ENCODE peak calls at places on chromosomes 7 and 10, in nine cellular contexts. One of them, this sample, is unnamed.

GRCh38 chr10:100081075-100082001 is at the start of gene CPN1:
- DNase-seq in OCI-M1: no peak
- DNase-seq in GM06990: no peak
- DNase-seq in lower lobe of right lung: no peak
- DNase-seq in A549: no peak
- DNase-seq in left cardiac atrium: no peak
- DNase-seq in stimulated activated CD4-positive, alpha-beta T cell treated with anti-CD3 and anti-CD28 coated beads, Interleukin-2, amount 100 ng/mL, for 48 hours: no peak
- DNase-seq in T-cell: no peak
- DNase-seq in smooth muscle cell of the brain vasculature: no peak
- DNase-seq in this sample: no peak

GRCh38 chr7:133056370-133057238 is 25.3 kb downstream of the CHCHD3 start:
- DNase-seq in A549: no peak
- DNase-seq in smooth muscle cell of the brain vasculature: no peak
- DNase-seq in T-cell: no peak
- DNase-seq in lower lobe of right lung: no peak
- DNase-seq in left cardiac atrium: no peak
- DNase-seq in GM06990: no peak
- DNase-seq in OCI-M1: no peak
- DNase-seq in stimulated activated CD4-positive, alpha-beta T cell treated with anti-CD3 and anti-CD28 coated beads, Interleukin-2, amount 100 ng/mL, for 48 hours: no peak
- DNase-seq in this sample: no peak

GRCh38 chr7:5500777-5501350 is 77.2 kb upstream of the TNRC18 start:
- DNase-seq in OCI-M1: no peak
- DNase-seq in left cardiac atrium: no peak
- DNase-seq in stimulated activated CD4-positive, alpha-beta T cell treated with anti-CD3 and anti-CD28 coated beads, Interleukin-2, amount 100 ng/mL, for 48 hours: no peak
- DNase-seq in A549: no peak
- DNase-seq in T-cell: no peak
- DNase-seq in smooth muscle cell of the brain vasculature: no peak
- DNase-seq in lower lobe of right lung: no peak
- DNase-seq in GM06990: no peak
- DNase-seq in this sample: no peak

GRCh38 chr10:110334061-110334656 is 29.4 kb upstream of the SMNDC1 start:
- DNase-seq in lower lobe of right lung: no peak
- DNase-seq in smooth muscle cell of the brain vasculature: no peak
- DNase-seq in GM06990: no peak
- DNase-seq in stimulated activated CD4-positive, alpha-beta T cell treated with anti-CD3 and anti-CD28 coated beads, Interleukin-2, amount 100 ng/mL, for 48 hours: no peak
- DNase-seq in left cardiac atrium: no peak
- DNase-seq in A549: no peak
- DNase-seq in OCI-M1: no peak
- DNase-seq in T-cell: no peak
- DNase-seq in this sample: no peak

GRCh38 chr10:29712108-29712507 is 77.3 kb upstream of the SVIL start:
- DNase-seq in GM06990: no peak
- DNase-seq in smooth muscle cell of the brain vasculature: no peak
- DNase-seq in A549: no peak
- DNase-seq in lower lobe of right lung: no peak
- DNase-seq in OCI-M1: peak
- DNase-seq in left cardiac atrium: no peak
- DNase-seq in stimulated activated CD4-positive, alpha-beta T cell treated with anti-CD3 and anti-CD28 coated beads, Interleukin-2, amount 100 ng/mL, for 48 hours: no peak
- DNase-seq in T-cell: no peak
- DNase-seq in this sample: no peak

GRCh38 chr7:6640246-6640721 is 3.2 kb downstream of the ZNF316 start:
- DNase-seq in lower lobe of right lung: no peak
- DNase-seq in left cardiac atrium: peak
- DNase-seq in smooth muscle cell of the brain vasculature: no peak
- DNase-seq in GM06990: no peak
- DNase-seq in A549: no peak
- DNase-seq in T-cell: no peak
- DNase-seq in stimulated activated CD4-positive, alpha-beta T cell treated with anti-CD3 and anti-CD28 coated beads, Interleukin-2, amount 100 ng/mL, for 48 hours: no peak
- DNase-seq in OCI-M1: peak
- DNase-seq in this sample: no peak

GRCh38 chr7:93146036-93146435 is 2.1 kb downstream of the SAMD9L start:
- DNase-seq in left cardiac atrium: no peak
- DNase-seq in stimulated activated CD4-positive, alpha-beta T cell treated with anti-CD3 and anti-CD28 coated beads, Interleukin-2, amount 100 ng/mL, for 48 hours: no peak
- DNase-seq in T-cell: no peak
- DNase-seq in lower lobe of right lung: no peak
- DNase-seq in GM06990: no peak
- DNase-seq in A549: no peak
- DNase-seq in OCI-M1: peak
- DNase-seq in smooth muscle cell of the brain vasculature: no peak
- DNase-seq in this sample: no peak

GRCh38 chr10:3926268-3926667 is 141.3 kb upstream of the KLF6 start:
- DNase-seq in left cardiac atrium: no peak
- DNase-seq in A549: no peak
- DNase-seq in lower lobe of right lung: no peak
- DNase-seq in stimulated activated CD4-positive, alpha-beta T cell treated with anti-CD3 and anti-CD28 coated beads, Interleukin-2, amount 100 ng/mL, for 48 hours: no peak
- DNase-seq in smooth muscle cell of the brain vasculature: no peak
- DNase-seq in OCI-M1: peak
- DNase-seq in GM06990: no peak
- DNase-seq in T-cell: no peak
- DNase-seq in this sample: no peak

GRCh38 chr7:121275204-121275603 is 53.6 kb upstream of the WNT16 start:
- DNase-seq in smooth muscle cell of the brain vasculature: no peak
- DNase-seq in left cardiac atrium: no peak
- DNase-seq in OCI-M1: no peak
- DNase-seq in stimulated activated CD4-positive, alpha-beta T cell treated with anti-CD3 and anti-CD28 coated beads, Interleukin-2, amount 100 ng/mL, for 48 hours: no peak
- DNase-seq in A549: no peak
- DNase-seq in lower lobe of right lung: no peak
- DNase-seq in T-cell: no peak
- DNase-seq in GM06990: no peak
- DNase-seq in this sample: no peak

GRCh38 chr7:116177009-116177408 is 33.3 kb upstream of the TES start:
- DNase-seq in lower lobe of right lung: no peak
- DNase-seq in OCI-M1: no peak
- DNase-seq in A549: no peak
- DNase-seq in T-cell: no peak
- DNase-seq in stimulated activated CD4-positive, alpha-beta T cell treated with anti-CD3 and anti-CD28 coated beads, Interleukin-2, amount 100 ng/mL, for 48 hours: no peak
- DNase-seq in GM06990: no peak
- DNase-seq in left cardiac atrium: no peak
- DNase-seq in smooth muscle cell of the brain vasculature: peak
- DNase-seq in this sample: no peak

GRCh38 chr7:74083117-74083876 is at the start of gene LIMK1:
- DNase-seq in lower lobe of right lung: peak
- DNase-seq in stimulated activated CD4-positive, alpha-beta T cell treated with anti-CD3 and anti-CD28 coated beads, Interleukin-2, amount 100 ng/mL, for 48 hours: peak
- DNase-seq in A549: peak
- DNase-seq in OCI-M1: peak
- DNase-seq in T-cell: peak
- DNase-seq in smooth muscle cell of the brain vasculature: peak
- DNase-seq in GM06990: peak
- DNase-seq in left cardiac atrium: peak
- DNase-seq in this sample: peak

GRCh38 chr7:111741811-111742240 is 179.5 kb upstream of the IMMP2L start:
- DNase-seq in smooth muscle cell of the brain vasculature: no peak
- DNase-seq in T-cell: peak
- DNase-seq in GM06990: no peak
- DNase-seq in OCI-M1: peak
- DNase-seq in stimulated activated CD4-positive, alpha-beta T cell treated with anti-CD3 and anti-CD28 coated beads, Interleukin-2, amount 100 ng/mL, for 48 hours: peak
- DNase-seq in lower lobe of right lung: peak
- DNase-seq in A549: peak
- DNase-seq in left cardiac atrium: peak
- DNase-seq in this sample: peak

GRCh38 chr10:100650693-100651092 is 94.7 kb upstream of the PAX2 start:
- DNase-seq in T-cell: no peak
- DNase-seq in smooth muscle cell of the brain vasculature: no peak
- DNase-seq in stimulated activated CD4-positive, alpha-beta T cell treated with anti-CD3 and anti-CD28 coated beads, Interleukin-2, amount 100 ng/mL, for 48 hours: no peak
- DNase-seq in lower lobe of right lung: no peak
- DNase-seq in A549: no peak
- DNase-seq in left cardiac atrium: no peak
- DNase-seq in OCI-M1: no peak
- DNase-seq in GM06990: no peak
- DNase-seq in this sample: no peak

GRCh38 chr10:100327007-100327700 is 2.9 kb downstream of the PKD2L1 start:
- DNase-seq in OCI-M1: peak
- DNase-seq in A549: no peak
- DNase-seq in T-cell: no peak
- DNase-seq in smooth muscle cell of the brain vasculature: no peak
- DNase-seq in stimulated activated CD4-positive, alpha-beta T cell treated with anti-CD3 and anti-CD28 coated beads, Interleukin-2, amount 100 ng/mL, for 48 hours: no peak
- DNase-seq in GM06990: peak
- DNase-seq in left cardiac atrium: no peak
- DNase-seq in lower lobe of right lung: peak
- DNase-seq in this sample: peak

GRCh38 chr7:151080522-151081169 is at the start of gene FASTK:
- DNase-seq in OCI-M1: peak
- DNase-seq in smooth muscle cell of the brain vasculature: peak
- DNase-seq in GM06990: peak
- DNase-seq in lower lobe of right lung: peak
- DNase-seq in A549: peak
- DNase-seq in left cardiac atrium: peak
- DNase-seq in T-cell: peak
- DNase-seq in stimulated activated CD4-positive, alpha-beta T cell treated with anti-CD3 and anti-CD28 coated beads, Interleukin-2, amount 100 ng/mL, for 48 hours: peak
- DNase-seq in this sample: peak

GRCh38 chr10:19654576-19654975 is 161.7 kb upstream of the PLXDC2 start:
- DNase-seq in stimulated activated CD4-positive, alpha-beta T cell treated with anti-CD3 and anti-CD28 coated beads, Interleukin-2, amount 100 ng/mL, for 48 hours: no peak
- DNase-seq in OCI-M1: no peak
- DNase-seq in T-cell: no peak
- DNase-seq in left cardiac atrium: no peak
- DNase-seq in GM06990: no peak
- DNase-seq in A549: no peak
- DNase-seq in smooth muscle cell of the brain vasculature: no peak
- DNase-seq in lower lobe of right lung: no peak
- DNase-seq in this sample: no peak

GRCh38 chr7:151003572-151003971 is 12.8 kb downstream of the NOS3 start:
- DNase-seq in A549: no peak
- DNase-seq in left cardiac atrium: no peak
- DNase-seq in T-cell: no peak
- DNase-seq in stimulated activated CD4-positive, alpha-beta T cell treated with anti-CD3 and anti-CD28 coated beads, Interleukin-2, amount 100 ng/mL, for 48 hours: no peak
- DNase-seq in OCI-M1: no peak
- DNase-seq in smooth muscle cell of the brain vasculature: no peak
- DNase-seq in lower lobe of right lung: peak
- DNase-seq in GM06990: no peak
- DNase-seq in this sample: no peak

GRCh38 chr7:15175103-15175502 is 272.6 kb upstream of the DGKB start:
- DNase-seq in lower lobe of right lung: no peak
- DNase-seq in A549: no peak
- DNase-seq in T-cell: no peak
- DNase-seq in left cardiac atrium: no peak
- DNase-seq in OCI-M1: peak
- DNase-seq in stimulated activated CD4-positive, alpha-beta T cell treated with anti-CD3 and anti-CD28 coated beads, Interleukin-2, amount 100 ng/mL, for 48 hours: no peak
- DNase-seq in smooth muscle cell of the brain vasculature: no peak
- DNase-seq in GM06990: no peak
- DNase-seq in this sample: no peak

GRCh38 chr7:141785711-141786552 is 4.1 kb upstream of the TAS2R5 start:
- DNase-seq in lower lobe of right lung: no peak
- DNase-seq in stimulated activated CD4-positive, alpha-beta T cell treated with anti-CD3 and anti-CD28 coated beads, Interleukin-2, amount 100 ng/mL, for 48 hours: no peak
- DNase-seq in T-cell: peak
- DNase-seq in A549: peak
- DNase-seq in smooth muscle cell of the brain vasculature: peak
- DNase-seq in OCI-M1: peak
- DNase-seq in GM06990: peak
- DNase-seq in left cardiac atrium: no peak
- DNase-seq in this sample: no peak

GRCh38 chr7:142750321-142750938 is 1.2 kb downstream of the PRSS1 start:
- DNase-seq in T-cell: no peak
- DNase-seq in GM06990: no peak
- DNase-seq in left cardiac atrium: no peak
- DNase-seq in lower lobe of right lung: no peak
- DNase-seq in smooth muscle cell of the brain vasculature: no peak
- DNase-seq in OCI-M1: no peak
- DNase-seq in stimulated activated CD4-positive, alpha-beta T cell treated with anti-CD3 and anti-CD28 coated beads, Interleukin-2, amount 100 ng/mL, for 48 hours: no peak
- DNase-seq in A549: no peak
- DNase-seq in this sample: no peak

GRCh38 chr7:114109299-114109698 is 190.5 kb upstream of the PPP1R3A start:
- DNase-seq in GM06990: no peak
- DNase-seq in A549: no peak
- DNase-seq in lower lobe of right lung: no peak
- DNase-seq in stimulated activated CD4-positive, alpha-beta T cell treated with anti-CD3 and anti-CD28 coated beads, Interleukin-2, amount 100 ng/mL, for 48 hours: no peak
- DNase-seq in left cardiac atrium: no peak
- DNase-seq in T-cell: no peak
- DNase-seq in OCI-M1: no peak
- DNase-seq in smooth muscle cell of the brain vasculature: no peak
- DNase-seq in this sample: no peak

GRCh38 chr7:135772639-135773019 is 24.0 kb upstream of the FAM180A start:
- DNase-seq in A549: no peak
- DNase-seq in GM06990: no peak
- DNase-seq in OCI-M1: no peak
- DNase-seq in lower lobe of right lung: no peak
- DNase-seq in T-cell: no peak
- DNase-seq in stimulated activated CD4-positive, alpha-beta T cell treated with anti-CD3 and anti-CD28 coated beads, Interleukin-2, amount 100 ng/mL, for 48 hours: no peak
- DNase-seq in left cardiac atrium: no peak
- DNase-seq in smooth muscle cell of the brain vasculature: no peak
- DNase-seq in this sample: no peak

GRCh38 chr7:155456772-155457543 is 971 bp upstream of the EN2 start:
- DNase-seq in T-cell: no peak
- DNase-seq in stimulated activated CD4-positive, alpha-beta T cell treated with anti-CD3 and anti-CD28 coated beads, Interleukin-2, amount 100 ng/mL, for 48 hours: no peak
- DNase-seq in smooth muscle cell of the brain vasculature: no peak
- DNase-seq in OCI-M1: no peak
- DNase-seq in A549: peak
- DNase-seq in lower lobe of right lung: no peak
- DNase-seq in GM06990: no peak
- DNase-seq in left cardiac atrium: peak
- DNase-seq in this sample: no peak

GRCh38 chr10:6300106-6300783 is 97.5 kb downstream of the PFKFB3 start:
- DNase-seq in OCI-M1: no peak
- DNase-seq in smooth muscle cell of the brain vasculature: peak
- DNase-seq in stimulated activated CD4-positive, alpha-beta T cell treated with anti-CD3 and anti-CD28 coated beads, Interleukin-2, amount 100 ng/mL, for 48 hours: peak
- DNase-seq in left cardiac atrium: no peak
- DNase-seq in GM06990: peak
- DNase-seq in T-cell: peak
- DNase-seq in A549: no peak
- DNase-seq in lower lobe of right lung: no peak
- DNase-seq in this sample: peak

GRCh38 chr7:108613949-108614381 is 44.3 kb downstream of the DNAJB9 start:
- DNase-seq in stimulated activated CD4-positive, alpha-beta T cell treated with anti-CD3 and anti-CD28 coated beads, Interleukin-2, amount 100 ng/mL, for 48 hours: no peak
- DNase-seq in GM06990: no peak
- DNase-seq in left cardiac atrium: no peak
- DNase-seq in T-cell: no peak
- DNase-seq in smooth muscle cell of the brain vasculature: no peak
- DNase-seq in lower lobe of right lung: no peak
- DNase-seq in A549: no peak
- DNase-seq in OCI-M1: no peak
- DNase-seq in this sample: no peak

This sample was measured in naive thymus-derived CD8-positive, alpha-beta T cell.